ENCODE peak calls at places on chromosome 14, in nine cellular contexts. J is stomach; C is cardiac muscle cell; T is heart right ventricle; P is lower lobe of right lung; H is heart left ventricle; F is breast epithelium; Q is CD8-positive, alpha-beta memory T cell; D is fibroblast of lung. V is an unnamed sample. For H3K4me1, the result is how much of the 10 kb centered on the place peaks cover.

GRCh38 chr14:85534435-85534834 is 4.5 kb downstream of the FLRT2 start:
- DNase-seq in H (no peak), P (no peak), D (peak), F (no peak), T (no peak), J (no peak), C (peak), Q (no peak), V (peak)

GRCh38 chr14:96304956-96305355 is 48.9 kb downstream of the BDKRB1 start:
- DNase-seq in J (no peak), T (no peak), H (no peak), F (no peak), C (no peak), P (no peak), Q (no peak), D (no peak), V (no peak)

GRCh38 chr14:65226824-65227604 is 124.7 kb upstream of the MAX start:
- DNase-seq in H (no peak), F (no peak), P (no peak), Q (no peak), C (peak), D (peak), T (no peak), J (peak), V (no peak)

GRCh38 chr14:100778078-100778927 is 47.6 kb upstream of the MEG3 start:
- DNase-seq in C (no peak), H (no peak), D (no peak), F (peak), T (no peak), J (peak), Q (no peak), P (no peak), V (no peak)

GRCh38 chr14:28879571-28879970 is 113.0 kb downstream of the FOXG1 start:
- DNase-seq in J (no peak), D (no peak), T (no peak), C (no peak), F (no peak), Q (no peak), H (no peak), P (no peak), V (no peak)

GRCh38 chr14:99231850-99232401 is 40.1 kb downstream of the BCL11B start:
- DNase-seq in D (no peak), T (no peak), H (no peak), Q (peak), P (peak), J (no peak), F (no peak), C (no peak), V (peak)

GRCh38 chr14:75470238-75470797 is 42.5 kb downstream of the JDP2 start:
- DNase-seq in T (no peak), P (peak), D (no peak), J (peak), C (no peak), Q (no peak), F (no peak), H (no peak), V (no peak)

GRCh38 chr14:99480856-99481744 is at the start of the genes CCNK and SETD3:
- DNase-seq in H (peak), J (peak), F (peak), C (peak), P (peak), T (peak), D (peak), Q (peak), V (peak)

GRCh38 chr14:102799684-102800562 is 22.7 kb downstream of the TRAF3 start:
- DNase-seq in C (peak), Q (no peak), P (no peak), H (no peak), T (no peak), D (peak), F (no peak), J (no peak), V (no peak)

GRCh38 chr14:64792231-64792630 is 87.5 kb downstream of the SPTB start:
- DNase-seq in D (no peak), J (no peak), C (peak), H (no peak), Q (no peak), F (no peak), T (no peak), P (no peak), V (no peak)

GRCh38 chr14:49586673-49587460 is 687 bp upstream of the RPS29 start:
- DNase-seq in J (no peak), T (peak), C (peak), H (no peak), D (peak), Q (no peak), F (no peak), P (no peak), V (peak)

GRCh38 chr14:93207468-93208308 is 632 bp downstream of the UBR7 start:
- DNase-seq in D (peak), T (no peak), Q (no peak), C (peak), F (no peak), P (no peak), J (peak), H (peak), V (peak)

GRCh38 chr14:31969371-31969770 is 107.7 kb upstream of the ARHGAP5 start:
- DNase-seq in D (no peak), J (no peak), C (peak), Q (no peak), H (no peak), F (no peak), P (no peak), T (no peak), V (no peak)

GRCh38 chr14:88426271-88426670 is 40.8 kb downstream of the SPATA7 start:
- DNase-seq in P (no peak), T (peak), J (no peak), D (peak), H (no peak), Q (no peak), F (no peak), C (peak), V (no peak)

GRCh38 chr14:30882431-30882830 is 8.1 kb downstream of the COCH start:
- DNase-seq in D (peak), C (no peak), Q (no peak), P (no peak), T (no peak), F (no peak), H (no peak), J (no peak), V (no peak)

GRCh38 chr14:32980178-32980886 is 41.7 kb downstream of the NPAS3 start:
- DNase-seq in Q (no peak), P (no peak), J (no peak), F (no peak), C (no peak), D (no peak), T (no peak), H (no peak), V (no peak)

GRCh38 chr14:87566986-87567385 is 426.0 kb downstream of the GALC start:
- DNase-seq in D (no peak), P (no peak), F (no peak), T (no peak), H (no peak), J (no peak), C (no peak), Q (no peak), V (no peak)

GRCh38 chr14:59251811-59252771 is 63.6 kb downstream of the DAAM1 start:
- DNase-seq in F (no peak), J (no peak), P (no peak), T (no peak), D (no peak), H (no peak), C (peak), Q (no peak), V (no peak)

GRCh38 chr14:25048170-25049126 is 1.5 kb downstream of the STXBP6 start:
- DNase-seq in J (peak), T (peak), Q (no peak), C (peak), H (peak), P (no peak), F (no peak), D (peak), V (peak)

GRCh38 chr14:98474900-98475299 is 797.1 kb downstream of the BCL11B start:
- DNase-seq in C (no peak), J (no peak), P (no peak), D (no peak), T (no peak), Q (no peak), H (no peak), F (no peak), V (no peak)

GRCh38 chr14:37678916-37679315 is 83.5 kb downstream of the TTC6 start:
- DNase-seq in Q (no peak), H (no peak), C (peak), P (no peak), F (no peak), D (no peak), T (no peak), J (no peak), V (no peak)

GRCh38 chr14:65095633-65096205 is 6.6 kb downstream of the MAX start:
- DNase-seq in Q (no peak), F (peak), D (peak), J (peak), P (no peak), T (peak), C (peak), H (peak), V (peak)

GRCh38 chr14:36513012-36513420 is 7.0 kb downstream of the NKX2-1 start:
- DNase-seq in P (no peak), H (no peak), F (no peak), D (no peak), T (no peak), J (no peak), Q (no peak), C (no peak), V (peak)

GRCh38 chr14:36519431-36520321 is at the start of gene NKX2-1:
- DNase-seq in C (no peak), D (no peak), J (no peak), H (no peak), Q (no peak), P (peak), F (no peak), T (no peak), V (peak)

GRCh38 chr14:49926803-49927202 is 33.9 kb downstream of the ARF6 start:
- DNase-seq in C (no peak), T (no peak), H (no peak), F (no peak), Q (no peak), J (no peak), D (no peak), P (no peak), V (no peak)

GRCh38 chr14:20278414-20278813 is 27.3 kb downstream of the TTC5 start:
- DNase-seq in Q (no peak), T (peak), H (peak), P (peak), J (no peak), F (no peak), C (peak), D (peak), V (peak)

GRCh38 chr14:94775875-94776217 is 5.9 kb upstream of the GSC start:
- DNase-seq in T (no peak), H (no peak), C (peak), D (no peak), F (no peak), P (no peak), Q (no peak), J (no peak), V (no peak)

GRCh38 chr14:77053046-77053841 is 24.7 kb upstream of the IRF2BPL start:
- DNase-seq in F (no peak), D (peak), Q (peak), J (peak), C (peak), H (peak), T (peak), P (peak), V (peak)

GRCh38 chr14:59208224-59208814 is 19.9 kb downstream of the DAAM1 start:
- DNase-seq in H (no peak), Q (no peak), D (peak), F (no peak), T (no peak), J (no peak), P (no peak), C (peak), V (no peak)

GRCh38 chr14:80278293-80279037 is 67.2 kb upstream of the DIO2 start:
- DNase-seq in C (peak), P (no peak), F (no peak), J (peak), D (peak), T (no peak), Q (no peak), H (peak), V (no peak)

GRCh38 chr14:104940526-104941150 is 16.0 kb downstream of the PLD4 start:
- DNase-seq in T (no peak), P (no peak), D (no peak), F (no peak), H (no peak), J (no peak), Q (no peak), C (peak), V (no peak)

GRCh38 chr14:91367173-91368171 is 50.1 kb downstream of the CCDC88C start:
- DNase-seq in Q (peak), H (no peak), P (peak), T (no peak), D (peak), J (peak), F (peak), C (peak), V (no peak)
- H3K4me1 ChIP-seq in Q (half or more), H (under half), P (half or more), T (half or more), D (under half), J (half or more), F (under half), C (under half), V (under half)

GRCh38 chr14:74426202-74426582 is at the start of gene SYNDIG1L:
- DNase-seq in F (no peak), J (no peak), T (no peak), Q (no peak), P (no peak), D (no peak), H (no peak), C (no peak), V (no peak)
- H3K4me3 ChIP-seq in F (peak), J (no peak), T (no peak), Q (no peak), P (no peak), D (no peak), H (no peak), C (peak), V (no peak)

GRCh38 chr14:63470877-63471565 is 72.2 kb downstream of the PPP2R5E start:
- DNase-seq in T (no peak), C (peak), J (no peak), Q (no peak), P (no peak), F (no peak), H (no peak), D (peak), V (no peak)
- H3K4me1 ChIP-seq in T (half or more), C (under half), J (under half), Q (under half), P (under half), F (under half), H (half or more), D (under half), V (under half)

GRCh38 chr14:73237786-73238261 is 518 bp downstream of the PAPLN start:
- DNase-seq in P (no peak), F (no peak), C (no peak), Q (no peak), H (no peak), D (no peak), J (no peak), T (no peak), V (no peak)

GRCh38 chr14:73240816-73241480 is 3.6 kb downstream of the PAPLN start:
- DNase-seq in F (peak), C (no peak), J (no peak), H (peak), D (no peak), T (no peak), Q (no peak), P (no peak), V (no peak)

GRCh38 chr14:73238262-73238852 is 1.1 kb downstream of the PAPLN start:
- DNase-seq in J (no peak), H (no peak), C (peak), P (no peak), F (no peak), D (peak), T (no peak), Q (no peak), V (no peak)

GRCh38 chr14:73238941-73239340 is 1.6 kb downstream of the PAPLN start:
- DNase-seq in F (no peak), P (no peak), C (no peak), D (no peak), H (no peak), Q (no peak), J (no peak), T (no peak), V (no peak)

DNA sequence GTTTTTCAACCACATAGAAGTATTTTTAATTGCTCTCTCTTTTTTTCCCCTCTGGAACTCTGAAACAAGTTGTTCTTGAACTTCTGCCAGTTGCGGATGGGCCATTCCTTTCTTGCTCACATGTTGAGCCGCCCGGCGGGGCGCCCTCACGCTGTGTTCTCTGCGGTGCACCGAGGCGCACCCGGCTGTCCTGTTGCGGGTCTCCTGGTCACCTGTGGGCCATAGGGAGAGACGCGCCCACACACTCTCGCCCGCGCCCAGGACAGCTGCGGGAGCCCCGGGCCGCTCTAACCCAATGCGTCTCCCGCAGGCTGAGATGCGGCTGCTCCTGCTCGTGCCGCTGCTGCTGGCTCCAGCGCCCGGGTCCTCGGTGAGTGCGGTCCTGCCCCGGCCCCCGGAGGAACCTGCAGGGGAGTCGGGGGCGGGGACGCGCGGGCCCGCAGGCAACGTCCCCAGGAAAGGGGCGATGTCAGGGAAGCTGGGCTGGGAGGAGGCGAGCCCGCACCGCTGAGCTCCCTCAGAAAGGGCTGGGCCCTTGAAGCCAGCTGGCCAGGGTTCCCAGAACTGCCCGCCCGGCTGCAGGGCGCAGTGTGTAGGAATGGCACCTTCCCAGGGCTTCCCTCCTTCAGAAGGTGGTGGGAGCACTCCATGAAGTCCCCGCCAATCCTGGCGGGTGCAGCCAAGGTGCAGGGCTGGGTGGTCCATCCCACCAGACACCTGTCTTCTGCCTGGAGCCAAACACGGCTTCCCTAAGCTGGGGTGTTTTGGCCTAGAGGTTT is 2.3 kb downstream of the PAPLN start:
- DNase-seq in J (no peak), Q (no peak), H (peak), D (peak), T (no peak), P (peak), C (peak), F (no peak), V (peak)
- H3K4me3 ChIP-seq in J (peak), Q (no peak), H (peak), D (peak), T (peak), P (peak), C (peak), F (peak), V (peak)

GRCh38 chr14:52125885-52126284 is 57.0 kb upstream of the NID2 start:
- DNase-seq in T (no peak), H (no peak), Q (no peak), C (no peak), P (no peak), F (no peak), D (no peak), J (no peak), V (no peak)
- H3K4me1 ChIP-seq in T (under half), H (under half), Q (under half), C (under half), P (under half), F (under half), D (under half), J (under half), V (under half)

DNA sequence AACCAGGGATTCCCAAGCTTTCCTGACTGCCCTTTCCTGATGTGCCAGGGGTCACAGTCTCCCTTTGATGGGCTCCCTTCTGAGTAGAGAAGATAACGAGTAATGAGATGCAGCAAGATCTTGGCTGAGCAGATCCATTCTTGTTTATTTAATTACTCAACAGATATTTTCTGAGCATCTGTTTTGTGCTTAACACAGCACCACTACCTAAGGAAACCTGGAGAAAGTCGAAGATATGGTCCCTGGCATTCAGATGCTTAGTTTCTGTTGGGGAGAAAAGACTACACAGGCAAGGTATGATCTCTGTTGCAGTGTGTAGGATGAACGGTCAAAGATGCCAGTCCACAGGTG is 3.9 kb downstream of the AJUBA start:
- DNase-seq in F (no peak), P (no peak), Q (no peak), H (no peak), D (no peak), C (no peak), T (no peak), J (no peak), V (no peak)
- H3K4me3 ChIP-seq in F (no peak), P (peak), Q (no peak), H (no peak), D (no peak), C (no peak), T (no peak), J (no peak), V (no peak)

DNA sequence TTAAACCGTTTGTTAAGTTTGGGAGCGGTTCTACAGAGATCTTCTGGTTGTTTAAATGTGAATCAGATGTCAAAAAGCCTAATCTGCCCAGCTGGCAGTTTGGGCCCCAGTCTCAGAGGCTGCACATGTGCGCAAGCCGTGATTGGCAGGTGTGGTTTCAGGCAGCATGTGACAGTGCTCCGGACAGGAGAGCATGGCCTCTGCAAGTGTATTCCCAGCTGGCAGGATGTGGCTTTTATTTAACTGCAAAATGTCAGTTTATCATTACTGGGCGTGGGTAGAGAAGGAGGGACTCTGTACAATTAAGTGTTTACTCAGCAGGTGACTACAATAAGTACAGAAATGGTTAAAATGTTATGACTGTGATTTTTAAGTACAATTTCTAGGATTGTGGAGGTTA is 77.5 kb downstream of the PELI2 start:
- DNase-seq in D (peak), P (no peak), F (no peak), J (no peak), T (no peak), Q (no peak), C (peak), H (peak), V (peak)
- H3K4me1 ChIP-seq in D (under half), P (under half), F (under half), J (under half), T (under half), Q (under half), C (under half), H (under half), V (under half)

GRCh38 chr14:71165121-71165574 is 257.9 kb downstream of the PCNX1 start:
- DNase-seq in C (peak), Q (no peak), J (no peak), F (no peak), D (no peak), H (no peak), P (no peak), T (no peak), V (no peak)
- H3K4me3 ChIP-seq in C (no peak), Q (no peak), J (no peak), F (no peak), D (no peak), H (no peak), P (no peak), T (no peak), V (no peak)

DNA sequence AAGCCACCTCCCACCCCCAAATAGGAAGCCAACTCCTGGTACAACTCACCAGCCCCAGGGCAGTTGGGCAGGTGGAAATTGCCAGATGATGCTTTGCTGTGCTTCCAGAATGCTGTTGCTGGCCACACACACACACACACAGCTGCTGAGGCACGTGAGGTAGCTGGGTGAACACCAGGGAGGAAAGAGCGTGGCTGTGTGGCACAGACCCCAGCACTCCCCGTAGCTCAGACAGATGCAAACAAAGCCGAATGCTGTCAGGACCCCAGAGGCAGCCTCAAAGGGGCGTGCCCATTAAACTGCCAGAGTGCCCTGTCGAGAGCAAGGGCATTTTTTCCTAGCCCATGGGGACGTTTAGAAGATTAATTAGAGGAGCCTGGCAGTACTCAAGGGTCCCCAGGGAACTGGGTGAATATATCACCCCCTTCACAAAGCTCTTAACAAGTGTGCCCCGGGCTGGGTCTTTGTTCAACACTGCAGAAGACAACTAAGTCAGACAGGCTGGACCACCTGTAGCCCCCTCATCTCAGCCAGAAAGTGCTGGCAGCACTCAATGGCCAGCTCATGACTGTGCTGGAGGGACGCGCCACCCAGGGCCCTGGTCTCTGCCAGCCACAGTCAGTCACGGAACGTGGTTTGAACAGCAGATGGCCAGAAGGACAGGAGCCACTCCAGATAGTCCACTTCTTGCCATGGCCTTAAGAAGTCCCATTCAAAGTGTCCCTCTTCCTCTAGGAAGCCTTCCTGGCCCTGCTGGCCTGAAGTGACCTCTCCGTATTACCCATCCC is 37.6 kb downstream of the TTC7B start:
- DNase-seq in J (no peak), F (no peak), Q (no peak), D (no peak), P (no peak), C (no peak), T (no peak), H (no peak), V (no peak)
- H3K4me1 ChIP-seq in J (under half), F (under half), Q (under half), D (under half), P (under half), C (under half), T (under half), H (under half), V (under half)

V was measured in thyroid gland.